ENCODE peak calls at places on chromosomes 4 and X, in seven cellular contexts. O, D, L, Z, W, U and Y are unnamed samples.

GRCh38 chrX:36986231-36986630 is 21.9 kb upstream of the FAM47C start:
- DNase-seq in O (no peak), D (peak; percentile 8), L (no peak), Z (no peak), W (no peak), U (no peak), Y (no peak)

GRCh38 chrX:11899091-11899490 is 141.1 kb downstream of the MSL3 start:
- DNase-seq in O (no peak), D (no peak), L (peak; percentile 22), Z (no peak), W (no peak), U (no peak), Y (no peak)

GRCh38 chr4:38279650-38280322 is 319.6 kb downstream of the PTTG2 start:
- DNase-seq in O (peak; percentile 77), D (peak; percentile 80), L (no peak), Z (no peak), W (no peak), U (no peak), Y (peak; percentile 31)

GRCh38 chr4:85175190-85175589 is 208.7 kb upstream of the WDFY3 start:
- DNase-seq in O (no peak), D (no peak), L (no peak), Z (no peak), W (no peak), U (no peak), Y (no peak)

GRCh38 chrX:136541294-136541693 is 9.3 kb downstream of the VGLL1 start:
- DNase-seq in O (no peak), D (no peak), L (no peak), Z (peak; percentile 1), W (no peak), U (no peak), Y (no peak)

GRCh38 chr4:147287588-147287890 is 193.4 kb upstream of the EDNRA start:
- DNase-seq in O (no peak), D (no peak), L (no peak), Z (no peak), W (no peak), U (no peak), Y (no peak)

GRCh38 chr4:68348577-68348976 is 1.3 kb downstream of the YTHDC1 start:
- DNase-seq in O (no peak), D (peak; percentile 19), L (no peak), Z (no peak), W (no peak), U (no peak), Y (peak; percentile 26)

GRCh38 chrX:39289827-39290226 is 488.6 kb downstream of the MID1IP1 start:
- DNase-seq in O (no peak), D (no peak), L (no peak), Z (no peak), W (no peak), U (no peak), Y (no peak)

GRCh38 chr4:109967798-109968520 is 55.3 kb downstream of the EGF start:
- DNase-seq in O (no peak), D (no peak), L (no peak), Z (no peak), W (no peak), U (no peak), Y (peak; percentile 74)

GRCh38 chr4:139828966-139829662 is 163.5 kb downstream of the MGST2 start:
- DNase-seq in O (no peak), D (no peak), L (no peak), Z (no peak), W (no peak), U (no peak), Y (no peak)

GRCh38 chr4:8222609-8223391 is 23.7 kb downstream of the SH3TC1 start:
- DNase-seq in O (peak; percentile 51), D (no peak), L (no peak), Z (no peak), W (no peak), U (no peak), Y (no peak)
- H3K36me3 ChIP-seq in O (peaks cover 39% of the 10 kb centered on the region), D (no peaks in the 10 kb centered on the region), L (peaks cover 2% of the 10 kb centered on the region), Z (no peaks in the 10 kb centered on the region), W (peaks cover 29% of the 10 kb centered on the region), U (peaks cover 39% of the 10 kb centered on the region), Y (no peaks in the 10 kb centered on the region)

GRCh38 chr4:89009107-89009506 is 47.9 kb downstream of the FAM13A start:
- DNase-seq in O (no peak), D (no peak), L (no peak), Z (no peak), W (no peak), U (no peak), Y (no peak)

GRCh38 chr4:89007338-89007737 is 49.6 kb downstream of the FAM13A start:
- DNase-seq in O (no peak), D (no peak), L (no peak), Z (no peak), W (no peak), U (no peak), Y (no peak)

GRCh38 chr4:89006307-89006706 is 50.7 kb downstream of the FAM13A start:
- DNase-seq in O (no peak), D (no peak), L (no peak), Z (no peak), W (no peak), U (no peak), Y (no peak)

GRCh38 chr4:89009653-89010369 is 47.2 kb downstream of the FAM13A start:
- DNase-seq in O (no peak), D (no peak), L (no peak), Z (no peak), W (no peak), U (no peak), Y (no peak)
- H3K36me3 ChIP-seq in O (no peaks in the 10 kb centered on the region), D (peaks cover 12% of the 10 kb centered on the region), L (no peaks in the 10 kb centered on the region), Z (peaks cover 20% of the 10 kb centered on the region), W (peaks cover 21% of the 10 kb centered on the region), U (no peaks in the 10 kb centered on the region), Y (no peaks in the 10 kb centered on the region)

GRCh38 chr4:82362565-82362964 is 11.2 kb downstream of the HNRNPD start:
- DNase-seq in O (no peak), D (no peak), L (no peak), Z (no peak), W (no peak), U (no peak), Y (no peak)

GRCh38 chr4:82360298-82361177 is 13.3 kb downstream of the HNRNPD start:
- DNase-seq in O (no peak), D (peak; percentile 67), L (no peak), Z (peak; percentile 57), W (no peak), U (no peak), Y (peak; percentile 61)

GRCh38 chr4:82367438-82368097 is 6.2 kb downstream of the HNRNPD start:
- DNase-seq in O (no peak), D (no peak), L (no peak), Z (no peak), W (no peak), U (no peak), Y (no peak)

GRCh38 chr4:82358773-82359324 is 14.9 kb downstream of the HNRNPD start:
- DNase-seq in O (no peak), D (no peak), L (no peak), Z (no peak), W (no peak), U (no peak), Y (no peak)

GRCh38 chr4:82363896-82364487 is 9.8 kb downstream of the HNRNPD start:
- DNase-seq in O (no peak), D (no peak), L (no peak), Z (no peak), W (no peak), U (no peak), Y (no peak)
- H3K36me3 ChIP-seq in O (peaks cover 2% of the 10 kb centered on the region), D (peaks cover 8% of the 10 kb centered on the region), L (peaks cover 10% of the 10 kb centered on the region), Z (peaks cover 4% of the 10 kb centered on the region), W (peaks cover 46% of the 10 kb centered on the region), U (peaks cover 6% of the 10 kb centered on the region), Y (peaks cover 23% of the 10 kb centered on the region)

DNA sequence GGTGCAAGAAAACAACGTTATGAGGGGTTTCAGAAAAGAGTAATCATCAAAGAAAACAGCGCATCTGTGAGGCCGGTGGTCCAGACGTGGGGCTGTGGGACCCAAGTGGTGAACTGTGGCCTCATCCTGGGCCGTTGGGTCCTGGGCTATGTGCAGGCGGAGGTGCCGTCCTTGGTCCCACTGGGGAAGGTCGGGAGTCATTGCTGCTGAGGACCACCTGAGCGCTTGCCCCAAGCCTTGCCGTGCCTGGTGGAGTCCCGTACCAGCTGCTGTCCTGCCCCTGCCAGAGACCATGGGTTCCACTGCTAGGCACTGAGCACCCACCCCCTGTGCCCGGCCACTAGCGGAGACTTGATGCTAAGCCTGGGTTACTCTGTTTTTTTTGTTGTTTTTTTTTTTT is 25.5 kb upstream of the UVSSA start:
- DNase-seq in O (peak; percentile 58), D (no peak), L (no peak), Z (no peak), W (no peak), U (no peak), Y (no peak)
- H3K36me3 ChIP-seq in O (peaks cover 21% of the 10 kb centered on the region), D (no peaks in the 10 kb centered on the region), L (peaks cover 48% of the 10 kb centered on the region), Z (peaks cover 13% of the 10 kb centered on the region), W (peaks cover 48% of the 10 kb centered on the region), U (peaks cover 26% of the 10 kb centered on the region), Y (peaks cover 26% of the 10 kb centered on the region)

GRCh38 chrX:17361620-17362019 is 13.4 kb upstream of the NHS start:
- DNase-seq in O (no peak), D (peak; percentile 26), L (no peak), Z (no peak), W (peak; percentile 58), U (no peak), Y (no peak)
- H3K36me3 ChIP-seq in O (no peaks in the 10 kb centered on the region), D (no peaks in the 10 kb centered on the region), L (no peaks in the 10 kb centered on the region), Z (no peaks in the 10 kb centered on the region), W (no peaks in the 10 kb centered on the region), U (no peaks in the 10 kb centered on the region), Y (no peaks in the 10 kb centered on the region)

GRCh38 chr4:6299875-6300274 is 30.2 kb downstream of the WFS1 start:
- DNase-seq in O (no peak), D (no peak), L (no peak), Z (no peak), W (no peak), U (no peak), Y (no peak)
- H3K36me3 ChIP-seq in O (peaks cover 10% of the 10 kb centered on the region), D (no peaks in the 10 kb centered on the region), L (peaks cover 12% of the 10 kb centered on the region), Z (no peaks in the 10 kb centered on the region), W (peaks cover 37% of the 10 kb centered on the region), U (peaks cover 8% of the 10 kb centered on the region), Y (no peaks in the 10 kb centered on the region)

DNA sequence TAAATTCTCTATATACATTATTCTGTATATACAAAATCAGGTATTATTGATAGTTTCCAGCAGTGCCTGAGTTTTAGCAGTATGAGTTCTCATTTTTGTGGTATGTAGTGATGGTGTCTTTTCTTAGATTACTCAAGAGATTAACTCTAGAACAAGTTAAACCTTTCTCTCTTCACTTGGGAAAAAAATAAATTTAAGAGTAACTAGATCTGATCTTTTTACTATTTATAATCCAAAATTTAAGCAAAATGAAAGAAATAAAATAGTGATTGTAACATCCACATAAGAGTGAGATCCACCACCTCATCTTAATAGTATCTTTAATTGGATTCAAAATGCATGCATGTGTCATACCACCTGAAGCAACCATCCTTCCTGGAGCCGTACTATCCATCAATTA is 124.1 kb upstream of the DDX3X start:
- DNase-seq in O (no peak), D (no peak), L (no peak), Z (no peak), W (no peak), U (no peak), Y (no peak)
- H3K36me3 ChIP-seq in O (no peaks in the 10 kb centered on the region), D (peaks cover 22% of the 10 kb centered on the region), L (peaks cover 45% of the 10 kb centered on the region), Z (peaks cover 43% of the 10 kb centered on the region), W (peaks cover 15% of the 10 kb centered on the region), U (peaks cover 7% of the 10 kb centered on the region), Y (peaks cover 42% of the 10 kb centered on the region)